ENCODE peak calls at places on chromosomes 5 and 9, in four cellular contexts. B is A549, I is aorta, J is RWPE2. C is an unnamed sample. For H3K4me1, the result is how much of the 10 kb centered on the place peaks cover.

GRCh38 chr9:123933401-123933800 is 3.5 kb upstream of the DENND1A start:
- DNase-seq in B (peak), I (no peak), J (no peak), C (peak)

GRCh38 chr5:41172012-41172411 is 41.3 kb downstream of the C6 start:
- DNase-seq in B (no peak), I (no peak), J (no peak), C (no peak)

GRCh38 chr5:133754575-133755169 is 142.3 kb upstream of the FSTL4 start:
- DNase-seq in B (peak), I (no peak), J (no peak), C (peak)

GRCh38 chr5:73204302-73204701 is 31.3 kb downstream of the TMEM174 start:
- DNase-seq in B (no peak), I (no peak), J (no peak), C (peak)

GRCh38 chr9:92206490-92206889 is 87.0 kb downstream of the IARS1 start:
- DNase-seq in B (no peak), I (no peak), J (no peak), C (no peak)

GRCh38 chr5:88555658-88556057 is 287.0 kb upstream of the TMEM161B start:
- DNase-seq in B (no peak), I (no peak), J (no peak), C (no peak)

GRCh38 chr9:113492343-113493079 is 29.0 kb downstream of the RGS3 start:
- DNase-seq in B (no peak), I (no peak), J (no peak), C (no peak)

GRCh38 chr9:127942152-127943010 is 4.7 kb upstream of the DPM2 start:
- DNase-seq in B (peak), I (peak), J (no peak), C (peak)

GRCh38 chr9:86246752-86247161 is 12.7 kb downstream of the C9orf153 start:
- DNase-seq in B (no peak), I (no peak), J (no peak), C (peak)

GRCh38 chr9:20591223-20591622 is 31.1 kb downstream of the MLLT3 start:
- DNase-seq in B (no peak), I (no peak), J (no peak), C (no peak)

GRCh38 chr5:82183828-82184227 is 94.3 kb downstream of the RPS23 start:
- DNase-seq in B (no peak), I (no peak), J (no peak), C (no peak)

GRCh38 chr5:67156976-67157583 is 39.5 kb downstream of the CD180 start:
- DNase-seq in B (peak), I (no peak), J (no peak), C (peak)

GRCh38 chr9:123027517-123027916 is 6.0 kb upstream of the GPR21 start:
- DNase-seq in B (no peak), I (no peak), J (no peak), C (no peak)

GRCh38 chr5:87053134-87053533 is 214.5 kb upstream of the RASA1 start:
- DNase-seq in B (no peak), I (no peak), J (no peak), C (no peak)

GRCh38 chr9:87792831-87793288 is 66.9 kb downstream of the CTSL start:
- DNase-seq in B (peak), I (peak), J (no peak), C (peak)

GRCh38 chr5:169181785-169182184 is 119.2 kb downstream of the SLIT3 start:
- DNase-seq in B (no peak), I (no peak), J (no peak), C (no peak)

GRCh38 chr5:176881021-176881749 is 18.0 kb downstream of the HK3 start:
- DNase-seq in B (no peak), I (peak), J (no peak), C (no peak)

GRCh38 chr5:158832096-158832495 is 267.6 kb downstream of the EBF1 start:
- DNase-seq in B (no peak), I (no peak), J (no peak), C (no peak)

DNA sequence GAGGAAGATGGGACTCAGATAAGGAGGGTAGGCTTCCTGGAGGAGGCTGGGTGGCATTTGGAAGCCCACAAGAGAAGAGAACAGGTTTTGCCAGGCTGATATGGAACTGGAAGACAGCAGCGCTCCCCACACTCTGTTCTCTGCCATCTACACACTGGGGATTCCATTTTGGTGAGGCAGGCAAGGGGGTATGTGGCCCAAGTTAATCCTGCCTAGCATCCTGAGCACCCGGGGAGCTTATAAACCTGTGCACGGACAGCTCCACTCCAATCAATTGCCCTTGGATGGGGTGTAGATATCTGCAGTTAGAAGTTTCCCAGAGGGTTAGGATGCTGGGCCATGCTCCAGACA is 158.8 kb downstream of the MACROH2A1 start:
- DNase-seq in B (no peak), I (peak), J (no peak), C (no peak)
- H3K27ac ChIP-seq in B (no peak), I (peak), J (no peak), C (no peak)

DNA sequence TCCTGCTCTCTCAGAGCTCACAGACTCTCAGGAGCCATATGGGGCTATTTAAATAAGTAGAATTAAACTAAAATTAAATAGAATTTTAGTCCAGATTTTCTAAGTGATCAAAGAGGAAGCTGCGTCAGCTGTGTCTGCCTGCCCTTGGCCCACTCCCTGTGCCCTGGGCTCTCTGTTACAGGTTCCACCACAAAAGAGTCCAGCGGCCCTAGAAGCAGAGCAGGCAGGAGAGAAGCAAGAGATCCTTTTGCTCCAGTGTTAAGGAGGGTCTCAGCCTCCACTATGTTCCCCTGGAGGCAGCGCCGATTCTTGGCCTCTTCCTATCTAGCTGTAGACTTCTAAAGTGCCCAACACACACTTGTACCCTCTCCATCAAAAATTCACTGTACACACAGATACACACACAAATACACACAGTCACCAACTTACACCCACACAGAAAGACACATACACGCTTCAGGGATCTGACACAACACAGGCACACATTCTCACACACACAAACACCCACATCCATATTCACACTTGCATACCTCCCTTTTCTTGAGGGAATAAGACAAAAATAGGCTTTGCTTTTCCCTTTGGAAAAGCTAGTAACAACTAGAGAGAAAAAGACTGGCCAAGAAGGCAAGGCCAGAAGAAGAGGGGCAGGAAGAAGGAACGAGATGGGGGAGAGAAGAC is 5.5 kb upstream of the TNIP1 start:
- DNase-seq in B (no peak), I (no peak), J (no peak), C (no peak)
- H3K4me3 ChIP-seq in B (no peak), I (no peak), J (no peak), C (no peak)

GRCh38 chr5:109703165-109703564 is 13.4 kb downstream of the MAN2A1 start:
- DNase-seq in B (no peak), I (no peak), J (no peak), C (no peak)

GRCh38 chr5:109703827-109704226 is 14.1 kb downstream of the MAN2A1 start:
- DNase-seq in B (no peak), I (no peak), J (no peak), C (no peak)

GRCh38 chr5:109700516-109701174 is 10.9 kb downstream of the MAN2A1 start:
- DNase-seq in B (no peak), I (no peak), J (no peak), C (no peak)

GRCh38 chr5:109701252-109701651 is 11.5 kb downstream of the MAN2A1 start:
- DNase-seq in B (no peak), I (no peak), J (no peak), C (no peak)

DNA sequence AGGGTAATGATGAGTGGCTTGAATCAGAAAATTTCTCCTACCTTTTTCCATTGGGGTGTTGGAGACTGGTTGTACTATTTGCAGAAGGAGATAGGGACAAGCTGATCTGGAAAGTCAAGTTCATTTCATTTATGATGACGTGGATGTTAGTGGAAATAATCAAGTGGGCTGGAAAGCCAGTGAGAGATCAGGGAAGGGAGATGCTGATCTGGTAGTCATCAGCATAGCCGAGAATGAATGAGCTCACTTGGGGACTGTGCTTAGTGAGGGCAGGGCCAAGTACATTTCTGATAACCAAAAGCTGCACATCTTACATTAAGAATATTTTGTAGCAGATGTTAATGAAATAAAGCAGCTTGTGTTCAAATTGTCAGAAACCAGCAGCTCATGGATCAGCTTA is 12.1 kb downstream of the MAN2A1 start:
- DNase-seq in B (no peak), I (no peak), J (no peak), C (no peak)
- H3K4me1 ChIP-seq in B (under half), I (under half), J (under half), C (under half)

GRCh38 chr9:89664010-89664409 is 59.2 kb downstream of the GADD45G start:
- DNase-seq in B (no peak), I (no peak), J (no peak), C (no peak)
- H3K27ac ChIP-seq in B (no peak), I (no peak), J (no peak), C (no peak)

GRCh38 chr5:151345808-151346478 is 1.4 kb downstream of the SLC36A2 start:
- DNase-seq in B (no peak), I (no peak), J (no peak), C (no peak)
- H3K4me3 ChIP-seq in B (no peak), I (no peak), J (no peak), C (no peak)

GRCh38 chr5:127295454-127295853 is 4.9 kb downstream of the MEGF10 start:
- DNase-seq in B (no peak), I (no peak), J (no peak), C (no peak)

GRCh38 chr5:127293373-127293772 is 2.8 kb downstream of the MEGF10 start:
- DNase-seq in B (no peak), I (no peak), J (no peak), C (no peak)

GRCh38 chr5:127292030-127292735 is 1.6 kb downstream of the MEGF10 start:
- DNase-seq in B (no peak), I (no peak), J (no peak), C (no peak)

GRCh38 chr5:127296321-127296720 is 5.7 kb downstream of the MEGF10 start:
- DNase-seq in B (no peak), I (no peak), J (no peak), C (no peak)

GRCh38 chr5:127294829-127295228 is 4.2 kb downstream of the MEGF10 start:
- DNase-seq in B (no peak), I (no peak), J (no peak), C (no peak)
- H3K4me1 ChIP-seq in B (under half), I (under half), J (under half), C (under half)

DNA sequence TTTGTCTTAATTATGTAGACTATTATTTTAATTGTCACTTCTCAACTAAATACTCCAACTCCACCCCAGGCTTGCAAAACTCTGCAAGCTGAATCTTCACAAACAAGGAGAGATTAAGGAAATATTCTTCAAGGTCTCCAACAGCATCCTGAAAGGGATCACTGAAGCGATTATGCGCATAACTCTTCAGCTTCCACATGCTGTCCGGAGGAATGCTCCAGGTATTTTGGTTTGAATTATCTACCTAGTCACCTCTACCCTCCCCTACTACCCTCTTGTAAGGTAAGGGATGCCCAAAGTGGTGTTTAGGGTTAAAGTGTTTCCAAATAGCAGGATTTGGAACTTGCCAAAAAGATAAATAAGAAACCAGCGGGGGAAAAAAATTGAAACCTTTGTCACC is 11.7 kb downstream of the PTCH1 start:
- DNase-seq in B (no peak), I (no peak), J (no peak), C (no peak)
- H3K27ac ChIP-seq in B (no peak), I (no peak), J (no peak), C (no peak)

DNA sequence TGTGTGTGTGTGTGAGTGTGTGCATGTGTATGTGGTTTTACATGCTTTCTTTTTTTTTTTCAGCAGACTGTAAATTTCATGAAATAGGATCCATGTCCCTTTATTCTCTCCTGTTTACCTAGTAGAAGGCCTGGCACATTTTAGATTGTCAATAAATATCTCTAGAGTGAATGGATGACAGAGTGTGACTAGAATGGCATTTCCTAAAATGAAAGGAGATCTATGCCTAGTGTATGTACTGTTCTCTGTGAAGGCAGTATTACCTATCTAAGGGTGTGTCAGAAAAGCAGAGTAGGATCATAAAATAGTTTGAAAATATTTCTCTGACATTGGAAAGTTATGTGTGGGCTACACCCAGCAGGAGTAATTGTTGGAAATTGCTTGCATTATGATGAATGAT is 1876.0 kb upstream of the C9orf72 start:
- DNase-seq in B (no peak), I (no peak), J (no peak), C (no peak)
- H3K4me3 ChIP-seq in B (no peak), I (no peak), J (no peak), C (no peak)

DNA sequence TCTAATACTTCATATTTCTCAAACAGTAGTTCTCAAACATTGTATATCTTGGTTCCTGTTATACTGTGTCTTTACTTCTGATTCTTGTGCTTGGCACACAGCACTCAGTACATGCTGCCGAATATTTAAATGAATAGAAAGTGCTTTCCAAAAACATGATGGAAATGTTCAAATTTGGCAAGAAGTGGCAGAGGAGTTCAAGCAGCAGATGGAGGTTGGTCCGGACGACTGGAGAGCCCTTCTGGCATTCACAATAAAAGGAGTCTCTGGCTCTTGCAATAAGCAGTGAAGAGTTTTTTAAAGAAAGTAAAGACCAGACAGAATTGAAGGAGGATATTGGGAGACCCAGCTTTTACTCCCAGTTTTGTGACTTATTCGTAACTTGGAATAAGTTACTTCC is 36.3 kb downstream of the TSTD2 start:
- DNase-seq in B (no peak), I (no peak), J (no peak), C (no peak)
- H3K4me1 ChIP-seq in B (under half), I (under half), J (under half), C (under half)

GRCh38 chr9:133114886-133115603 is 6.0 kb downstream of the RALGDS start:
- DNase-seq in B (no peak), I (peak), J (peak), C (no peak)
- H3K27ac ChIP-seq in B (no peak), I (no peak), J (no peak), C (peak)